ENCODE peak calls at places on chromosomes 7 and 10, in eight cellular contexts. W is GM23338, F is OCI-LY7, D is GM23248, X is neural progenitor cell, J is HCT116, V is hepatocyte, Y is SK-N-SH. B is an unnamed sample.

GRCh38 chr10:124512600-124512999 is 51.0 kb downstream of the LHPP start:
- DNase-seq in X (peak; percentile 1), Y (no peak), V (no peak), F (no peak), J (no peak), D (no peak), W (no peak), B (no peak)

GRCh38 chr7:65475734-65476319 is 102.2 kb downstream of the ZNF92 start:
- DNase-seq in X (no peak), F (peak; percentile 99), D (no peak), W (no peak), J (no peak), Y (no peak), V (no peak), B (peak; percentile 70)

GRCh38 chr10:84659027-84659426 is 330.6 kb downstream of the CCSER2 start:
- DNase-seq in V (no peak), Y (no peak), F (no peak), D (no peak), J (no peak), X (no peak), W (no peak), B (no peak)

GRCh38 chr10:30028452-30029045 is 30.8 kb downstream of the JCAD start:
- DNase-seq in J (no peak), V (peak; percentile 71), F (no peak), W (no peak), X (no peak), D (no peak), Y (no peak), B (no peak)

GRCh38 chr7:155208681-155209477 is 88.8 kb upstream of the INSIG1 start:
- DNase-seq in V (no peak), W (no peak), Y (no peak), D (peak; percentile 74), F (no peak), X (no peak), J (peak; percentile 35), B (peak; percentile 67)

GRCh38 chr7:86720306-86720705 is 76.6 kb downstream of the GRM3 start:
- DNase-seq in D (no peak), Y (no peak), F (no peak), X (no peak), W (no peak), V (no peak), J (no peak), B (no peak)

GRCh38 chr10:71735709-71736569 is 16.4 kb upstream of the C10orf105 start:
- DNase-seq in V (no peak), Y (no peak), X (no peak), J (no peak), F (peak; percentile 54), D (no peak), W (no peak), B (no peak)

GRCh38 chr7:106545275-106545674 is 115.7 kb downstream of the CCDC71L start:
- DNase-seq in Y (no peak), V (no peak), F (no peak), D (no peak), X (no peak), W (no peak), J (no peak), B (no peak)

GRCh38 chr7:50728184-50728583 is 54.5 kb downstream of the GRB10 start:
- DNase-seq in X (no peak), F (no peak), Y (no peak), D (peak; percentile 80), J (no peak), V (no peak), W (no peak), B (no peak)

GRCh38 chr7:136517971-136518370 is 350.5 kb upstream of the CHRM2 start:
- DNase-seq in V (no peak), D (no peak), W (no peak), F (no peak), X (no peak), Y (no peak), J (no peak), B (no peak)

GRCh38 chr7:79504607-79505389 is 51.3 kb upstream of the MAGI2 start:
- DNase-seq in X (peak; percentile 51), W (peak; percentile 32), J (peak; percentile 15), Y (no peak), V (peak; percentile 33), D (peak; percentile 18), F (no peak), B (peak; percentile 6)

GRCh38 chr10:131094406-131095108 is 217.0 kb downstream of the TCERG1L start:
- DNase-seq in V (peak; percentile 34), J (peak; percentile 18), D (peak; percentile 0), F (no peak), W (peak; percentile 34), Y (no peak), X (no peak), B (peak; percentile 3)

GRCh38 chr10:5595591-5596590 is 70.5 kb downstream of the ASB13 start:
- DNase-seq in D (peak; percentile 95), W (no peak), X (no peak), F (no peak), Y (no peak), V (no peak), J (peak; percentile 21), B (peak; percentile 89)

GRCh38 chr7:2217716-2218443 is 14.9 kb downstream of the MAD1L1 start:
- DNase-seq in D (peak; percentile 21), Y (no peak), V (no peak), F (no peak), W (no peak), J (no peak), X (no peak), B (no peak)

GRCh38 chr10:93067443-93068365 is 6.0 kb upstream of the CYP26A1 start:
- DNase-seq in V (no peak), F (no peak), J (no peak), D (no peak), Y (no peak), X (no peak), W (no peak), B (no peak)

GRCh38 chr10:5524721-5525531 is at the start of gene CALML3:
- DNase-seq in F (no peak), X (no peak), Y (no peak), D (no peak), V (no peak), J (no peak), W (no peak), B (no peak)

GRCh38 chr10:9825491-9826018 is 1192.1 kb upstream of the CELF2 start:
- DNase-seq in V (peak; percentile 74), X (no peak), D (no peak), F (no peak), J (no peak), W (peak; percentile 3), Y (no peak), B (no peak)

GRCh38 chr10:14530465-14530864 is 199.7 kb upstream of the FRMD4A start:
- DNase-seq in D (no peak), Y (no peak), V (no peak), W (no peak), X (no peak), F (no peak), J (no peak), B (no peak)

GRCh38 chr10:6786579-6787031 is 206.5 kb upstream of the PRKCQ start:
- DNase-seq in F (no peak), Y (peak; percentile 20), D (peak; percentile 88), J (no peak), X (no peak), W (no peak), V (peak; percentile 53), B (no peak)

GRCh38 chr7:45909576-45909975 is 11.5 kb downstream of the IGFBP3 start:
- DNase-seq in Y (no peak), D (no peak), V (no peak), F (no peak), J (no peak), W (no peak), X (no peak), B (no peak)

GRCh38 chr10:123743441-123744225 is 77.5 kb downstream of the GPR26 start:
- DNase-seq in X (no peak), F (no peak), W (no peak), Y (peak; percentile 72), V (no peak), D (peak; percentile 28), J (no peak), B (peak; percentile 13)

GRCh38 chr10:689433-690226 is at the start of gene DIP2C:
- DNase-seq in V (peak; percentile 94), F (no peak), Y (peak; percentile 99), D (peak; percentile 90), J (peak; percentile 16), X (peak; percentile 94), W (peak; percentile 80), B (peak; percentile 44)

GRCh38 chr10:71795248-71795647 is 21.9 kb upstream of the VSIR start:
- DNase-seq in F (peak; percentile 31), D (peak; percentile 49), J (no peak), V (peak; percentile 65), Y (no peak), X (peak; percentile 76), W (peak; percentile 73), B (peak; percentile 38)

GRCh38 chr10:60280475-60280874 is 109.2 kb downstream of the ANK3 start:
- DNase-seq in W (no peak), X (peak; percentile 51), V (no peak), D (no peak), F (no peak), Y (no peak), J (no peak), B (peak; percentile 19)

GRCh38 chr10:102782698-102783540 is 39.2 kb downstream of the WBP1L start:
- DNase-seq in W (no peak), Y (no peak), X (no peak), F (no peak), J (no peak), V (peak; percentile 32), D (peak; percentile 93), B (no peak)
- H3K27ac ChIP-seq in W (no peak overlapping the region), Y (peak overlapping the region; percentile 34), X (no peak overlapping the region), F (no peak overlapping the region), J (no peak overlapping the region), V (peak overlapping the region; percentile 88), D (peak overlapping the region; percentile 94), B (no peak overlapping the region)

DNA sequence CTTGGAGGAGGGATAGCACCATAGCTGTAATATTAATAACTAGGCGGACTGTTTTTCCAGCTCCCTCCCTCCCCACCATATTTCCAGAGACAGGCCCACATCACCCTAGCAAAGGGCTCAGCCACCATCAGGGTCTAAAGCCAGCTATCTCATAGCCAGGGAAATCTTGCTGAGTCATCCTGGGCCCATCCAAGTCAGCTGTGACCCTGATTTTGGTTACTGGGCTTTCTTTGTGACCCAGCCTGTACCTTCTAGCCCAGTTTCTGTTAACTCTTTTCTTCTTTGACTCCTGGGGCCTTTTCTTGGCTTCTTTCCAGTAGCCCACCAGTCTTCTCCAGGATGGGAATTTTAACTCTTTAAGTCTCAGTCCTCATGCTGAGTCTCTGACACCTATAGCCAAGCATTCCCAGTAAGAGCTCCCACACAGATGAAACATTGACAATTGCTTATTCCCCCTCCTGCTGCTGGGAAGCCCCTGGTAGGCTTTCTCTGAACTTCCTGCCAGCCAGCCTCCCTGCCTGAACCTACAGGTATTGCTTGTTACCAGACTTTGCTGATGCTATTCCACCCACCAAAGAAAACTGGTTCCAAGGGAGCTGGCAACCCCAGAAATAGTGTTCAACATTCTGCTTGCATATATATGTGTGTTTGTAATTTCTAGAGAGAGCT is 34.8 kb upstream of the ADO start:
- DNase-seq in W (peak; percentile 26), F (no peak), X (no peak), Y (no peak), J (no peak), D (peak; percentile 18), V (no peak), B (no peak)
- TF ChIP-seq EZH2phosphoT487 in W (no peak), F (no peak), X (no peak), Y (no peak), J (no peak), D (no peak), V (no peak), B (no peak)

GRCh38 chr10:100670368-100670767 is 75.0 kb upstream of the PAX2 start:
- DNase-seq in F (no peak), V (no peak), W (no peak), X (no peak), Y (no peak), D (no peak), J (no peak), B (no peak)
- H2AFZ ChIP-seq in F (no peak overlapping the region), V (no peak overlapping the region), W (peak overlapping the region; percentile 76), X (no peak overlapping the region), Y (no peak overlapping the region), D (no peak overlapping the region), J (peak overlapping the region; percentile 92), B (peak overlapping the region; percentile 38)

GRCh38 chr7:44324204-44325126 is 929 bp downstream of the CAMK2B start:
- DNase-seq in J (no peak), F (no peak), W (peak; percentile 38), X (no peak), Y (peak; percentile 51), D (peak; percentile 28), V (no peak), B (no peak)
- H3K27ac ChIP-seq in J (no peak overlapping the region), F (no peak overlapping the region), W (no peak overlapping the region), X (no peak overlapping the region), Y (no peak overlapping the region), D (no peak overlapping the region), V (no peak overlapping the region), B (no peak overlapping the region)

B was measured in PC-3.